ENCODE peak calls at places on chromosome 6, in four cellular contexts. H is activated naive CD4-positive, alpha-beta T cell treated with anti-CD3 and anti-CD28 coated beads, Interleukin-2, amount 10 ng/mL, durations not matched to agents 7 days and 5 days; V is effector memory CD4-positive, alpha-beta T cell; U is midbrain. N is an unnamed sample.

GRCh38 chr6:125944434-125944816 is 12.1 kb upstream of the HINT3 start:
- DNase-seq in H (no peak), V (no peak), U (peak; percentile 73), N (no peak)

GRCh38 chr6:38320817-38321216 is 318.9 kb downstream of the BTBD9 start:
- DNase-seq in H (no peak), V (no peak), U (no peak), N (no peak)

GRCh38 chr6:4125933-4126864 is 9.2 kb downstream of the ECI2 start:
- DNase-seq in H (no peak), V (no peak), U (no peak), N (peak; percentile 26)

GRCh38 chr6:26170951-26171841 is 84.0 kb downstream of the HFE start:
- DNase-seq in H (no peak), V (no peak), U (no peak), N (no peak)

GRCh38 chr6:142008776-142009175 is 123.9 kb upstream of the GJE1 start:
- DNase-seq in H (no peak), V (no peak), U (no peak), N (no peak)

GRCh38 chr6:33313105-33313708 is 671 bp downstream of the TAPBP start:
- DNase-seq in H (peak; percentile 60), V (no peak), U (no peak), N (no peak)

GRCh38 chr6:17394192-17394611 is 807 bp downstream of the CAP2 start:
- DNase-seq in H (no peak), V (no peak), U (peak; percentile 15), N (no peak)

GRCh38 chr6:46735720-46736031 is 501 bp upstream of the PLA2G7 start:
- DNase-seq in H (no peak), V (no peak), U (no peak), N (no peak)

GRCh38 chr6:122576888-122577287 is 33.3 kb upstream of the PKIB start:
- DNase-seq in H (no peak), V (no peak), U (no peak), N (no peak)

GRCh38 chr6:41442800-41443501 is 103.2 kb upstream of the FOXP4 start:
- DNase-seq in H (no peak), V (no peak), U (no peak), N (no peak)

GRCh38 chr6:11231564-11232176 is 798 bp downstream of the NEDD9 start:
- DNase-seq in H (no peak), V (no peak), U (peak; percentile 43), N (no peak)

GRCh38 chr6:142810952-142811514 is 133.9 kb downstream of the HIVEP2 start:
- DNase-seq in H (no peak), V (no peak), U (no peak), N (no peak)

GRCh38 chr6:106426258-106426657 is 65.7 kb downstream of the CRYBG1 start:
- DNase-seq in H (no peak), V (no peak), U (no peak), N (no peak)

GRCh38 chr6:133466666-133467065 is 225.5 kb downstream of the EYA4 start:
- DNase-seq in H (no peak), V (no peak), U (no peak), N (no peak)

GRCh38 chr6:139282684-139283083 is 9.1 kb downstream of the TXLNB start:
- DNase-seq in H (no peak), V (no peak), U (no peak), N (no peak)

GRCh38 chr6:151440930-151441329 is 11.0 kb downstream of the RMND1 start:
- DNase-seq in H (no peak), V (no peak), U (peak; percentile 17), N (no peak)

N was measured in epithelial cell of prostate.